ENCODE peak calls at places on chromosomes 6 and 20, in six cellular contexts. F is PC-9; K is GM12865; L is fibroblast of pulmonary artery; S is CD4-positive, alpha-beta memory T cell; Z is aorta. X is an unnamed sample.

GRCh38 chr6:27630727-27631613 is 158.1 kb upstream of the ZNF184 start:
- DNase-seq in F (peak; percentile 73), K (peak; percentile 82), L (peak; percentile 57), S (no peak), Z (no peak), X (no peak)

GRCh38 chr6:154598403-154598802 is 87.9 kb upstream of the CNKSR3 start:
- DNase-seq in F (no peak), K (no peak), L (no peak), S (no peak), Z (no peak), X (no peak)

GRCh38 chr20:25608774-25609173 is 15.0 kb downstream of the NANP start:
- DNase-seq in F (no peak), K (no peak), L (no peak), S (no peak), Z (no peak), X (no peak)

GRCh38 chr6:43669922-43670622 is 17.5 kb downstream of the MRPS18A start:
- DNase-seq in F (peak; percentile 44), K (no peak), L (peak; percentile 35), S (no peak), Z (peak; percentile 23), X (no peak)

GRCh38 chr6:1606533-1607235 is 3.0 kb upstream of the FOXC1 start:
- DNase-seq in F (peak; percentile 27), K (no peak), L (no peak), S (no peak), Z (peak; percentile 82), X (no peak)

GRCh38 chr20:208937-209566 is 18.0 kb upstream of the DEFB129 start:
- DNase-seq in F (peak; percentile 4), K (peak; percentile 58), L (peak; percentile 83), S (peak; percentile 46), Z (no peak), X (peak; percentile 53)

GRCh38 chr6:121726596-121726995 is 291.1 kb downstream of the GJA1 start:
- DNase-seq in F (no peak), K (no peak), L (peak; percentile 4), S (no peak), Z (no peak), X (no peak)

GRCh38 chr6:93120154-93120742 is 299.1 kb downstream of the EPHA7 start:
- DNase-seq in F (no peak), K (no peak), L (no peak), S (no peak), Z (no peak), X (no peak)

GRCh38 chr6:136723780-136724179 is 68.5 kb downstream of the MAP3K5 start:
- DNase-seq in F (no peak), K (peak; percentile 70), L (no peak), S (no peak), Z (no peak), X (peak; percentile 80)

GRCh38 chr6:26411751-26412150 is 9.7 kb downstream of the BTN3A1 start:
- DNase-seq in F (no peak), K (no peak), L (no peak), S (no peak), Z (no peak), X (no peak)

GRCh38 chr6:52233975-52234823 is 10.1 kb downstream of the IL17F start:
- DNase-seq in F (peak; percentile 10), K (peak; percentile 84), L (peak; percentile 48), S (no peak), Z (no peak), X (peak; percentile 28)

GRCh38 chr20:61297981-61298380 is 45.9 kb downstream of the CDH4 start:
- DNase-seq in F (no peak), K (no peak), L (no peak), S (no peak), Z (no peak), X (no peak)

GRCh38 chr6:156308604-156309003 is 468.6 kb upstream of the ARID1B start:
- DNase-seq in F (no peak), K (no peak), L (no peak), S (no peak), Z (no peak), X (no peak)

GRCh38 chr6:170188571-170189001 is 102.3 kb downstream of the DLL1 start:
- DNase-seq in F (no peak), K (no peak), L (no peak), S (no peak), Z (no peak), X (no peak)

GRCh38 chr20:2463616-2464365 is 6.8 kb downstream of the SNRPB start:
- DNase-seq in F (no peak), K (no peak), L (no peak), S (no peak), Z (no peak), X (no peak)

GRCh38 chr6:116616757-116617093 is 446 bp downstream of the RSPH4A start:
- DNase-seq in F (no peak), K (peak; percentile 8), L (no peak), S (no peak), Z (no peak), X (no peak)

GRCh38 chr6:50602191-50602810 is 111.0 kb upstream of the TFAP2D start:
- DNase-seq in F (no peak), K (peak; percentile 40), L (peak; percentile 44), S (no peak), Z (no peak), X (peak; percentile 36)

GRCh38 chr6:149380523-149380922 is 19.5 kb upstream of the SUMO4 start:
- DNase-seq in F (no peak), K (no peak), L (no peak), S (no peak), Z (no peak), X (no peak)

GRCh38 chr6:166683477-166683876 is 56.4 kb upstream of the RPS6KA2 start:
- DNase-seq in F (no peak), K (no peak), L (peak; percentile 35), S (no peak), Z (no peak), X (no peak)

GRCh38 chr20:45336530-45337366 is 11.5 kb downstream of the SDC4 start:
- DNase-seq in F (peak; percentile 80), K (no peak), L (peak; percentile 71), S (no peak), Z (peak; percentile 86), X (no peak)

GRCh38 chr20:59403261-59403961 is 103.0 kb downstream of the EDN3 start:
- DNase-seq in F (peak; percentile 31), K (peak; percentile 13), L (peak; percentile 2), S (peak; percentile 75), Z (peak; percentile 85), X (peak; percentile 39)

GRCh38 chr6:25630508-25631229 is 21.3 kb upstream of the SCGN start:
- DNase-seq in F (no peak), K (no peak), L (no peak), S (no peak), Z (no peak), X (no peak)

GRCh38 chr20:63202811-63203526 is 13.0 kb downstream of the YTHDF1 start:
- DNase-seq in F (no peak), K (no peak), L (no peak), S (no peak), Z (no peak), X (no peak)

GRCh38 chr6:157877573-157878011 is 54.5 kb downstream of the SNX9 start:
- DNase-seq in F (no peak), K (no peak), L (no peak), S (no peak), Z (no peak), X (no peak)

GRCh38 chr20:1255675-1256074 is 10.4 kb upstream of the SNPH start:
- DNase-seq in F (no peak), K (no peak), L (no peak), S (no peak), Z (no peak), X (no peak)

GRCh38 chr20:59994697-59995122 is 36.5 kb downstream of the CDH26 start:
- DNase-seq in F (peak; percentile 68), K (no peak), L (no peak), S (no peak), Z (no peak), X (no peak)

GRCh38 chr6:63804381-63804956 is 168.9 kb downstream of the PHF3 start:
- DNase-seq in F (no peak), K (no peak), L (peak; percentile 84), S (no peak), Z (no peak), X (no peak)

GRCh38 chr20:23637282-23638221 is at the start of gene CST3:
- DNase-seq in F (peak; percentile 89), K (peak; percentile 87), L (peak; percentile 89), S (no peak), Z (peak; percentile 96), X (no peak)

GRCh38 chr6:7390218-7390878 is 740 bp downstream of the RIOK1 start:
- DNase-seq in F (no peak), K (no peak), L (no peak), S (no peak), Z (no peak), X (peak; percentile 48)

GRCh38 chr20:50190251-50191064 is at the start of gene CEBPB:
- DNase-seq in F (peak; percentile 95), K (peak; percentile 88), L (peak; percentile 93), S (peak; percentile 86), Z (peak; percentile 97), X (peak; percentile 90)

GRCh38 chr6:134074151-134074712 is 21.8 kb upstream of the SLC2A12 start:
- DNase-seq in F (no peak), K (no peak), L (peak; percentile 45), S (no peak), Z (no peak), X (no peak)
- H3K4me3 ChIP-seq in F (no peak overlapping the region), K (no peak overlapping the region), L (no peak overlapping the region), S (no peak overlapping the region), Z (no peak overlapping the region), X (no peak overlapping the region)

DNA sequence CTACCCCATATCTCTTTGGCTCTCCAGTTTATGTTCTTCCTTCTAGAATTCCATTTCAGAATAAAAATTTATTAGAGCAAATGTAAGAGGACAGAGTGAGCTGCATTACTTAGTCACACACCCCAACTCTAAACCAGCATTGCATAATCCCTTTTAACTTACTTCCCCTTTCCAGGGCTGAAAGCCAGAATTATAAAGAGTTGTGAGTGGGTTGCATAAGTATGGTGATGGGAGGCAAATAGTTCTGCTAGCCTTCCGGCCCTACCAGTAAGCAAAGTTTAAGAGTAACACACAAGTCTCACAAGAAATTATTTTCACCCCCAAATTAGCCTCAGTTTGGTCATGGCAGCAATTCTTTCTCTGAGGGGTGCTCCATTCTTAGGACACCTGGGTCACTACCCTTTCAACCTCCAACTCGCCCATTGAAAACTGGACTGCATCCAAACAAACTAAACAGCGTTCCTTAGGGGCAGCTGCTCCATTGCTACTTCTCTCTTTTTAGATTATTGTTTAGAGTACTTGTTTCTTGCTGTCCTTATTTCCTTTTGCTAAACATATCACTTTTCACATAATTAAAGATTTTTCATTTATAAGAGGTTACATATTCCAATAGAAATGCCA is 1.6 kb downstream of the KIAA0408 start:
- DNase-seq in F (no peak), K (no peak), L (peak; percentile 93), S (no peak), Z (no peak), X (no peak)
- H3K4me3 ChIP-seq in F (no peak overlapping the region), K (no peak overlapping the region), L (peak overlapping the region; percentile 6), S (no peak overlapping the region), Z (no peak overlapping the region), X (no peak overlapping the region)

DNA sequence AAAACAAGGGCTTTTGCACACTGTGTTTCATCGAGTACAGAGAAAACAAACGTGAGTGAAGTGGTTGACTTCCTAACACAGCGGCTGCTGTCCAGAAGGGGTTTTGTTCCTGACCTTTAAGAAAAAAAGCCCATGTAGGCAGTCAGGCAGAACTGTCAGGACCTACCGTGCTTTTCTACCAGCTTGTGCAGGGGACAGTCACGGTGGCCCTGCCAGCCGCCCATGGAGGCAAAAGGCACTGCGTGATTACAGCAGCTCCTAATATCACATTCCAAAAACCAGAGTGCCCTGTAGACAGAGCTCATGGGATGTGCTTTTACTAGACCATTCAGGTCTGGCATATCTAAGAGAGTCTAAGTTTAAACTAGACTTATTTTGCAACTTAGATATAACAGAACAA is 12.2 kb downstream of the TNFAIP3 start:
- DNase-seq in F (no peak), K (no peak), L (no peak), S (no peak), Z (no peak), X (no peak)
- H3K4me3 ChIP-seq in F (no peak overlapping the region), K (no peak overlapping the region), L (no peak overlapping the region), S (no peak overlapping the region), Z (no peak overlapping the region), X (no peak overlapping the region)

GRCh38 chr6:47678739-47679138 is 19.6 kb upstream of the ADGRF4 start:
- DNase-seq in F (no peak), K (no peak), L (no peak), S (no peak), Z (no peak), X (no peak)
- H3K4me3 ChIP-seq in F (no peak overlapping the region), K (no peak overlapping the region), L (no peak overlapping the region), S (no peak overlapping the region), Z (no peak overlapping the region), X (no peak overlapping the region)